ENCODE peak calls at places on chromosomes 7 and 10, in ten cellular contexts. M, J, C, I, R, F, Y, A, X and U are unnamed samples.

GRCh38 chr10:61992683-61993629 is 91.5 kb downstream of the ARID5B start:
- DNase-seq in M (peak), J (no peak), C (no peak), I (no peak), R (peak), F (peak), Y (peak), A (peak), X (peak), U (peak)

GRCh38 chr7:121547341-121548092 is 151.4 kb upstream of the FAM3C start:
- DNase-seq in M (no peak), J (no peak), C (no peak), I (no peak), R (no peak), F (peak), Y (no peak), A (peak), X (peak), U (no peak)

GRCh38 chr7:94182066-94182465 is 177.9 kb upstream of the BET1 start:
- DNase-seq in M (no peak), J (peak), C (no peak), I (no peak), R (no peak), F (peak), Y (no peak), A (no peak), X (peak), U (no peak)

GRCh38 chr10:70752571-70752970 is 32.6 kb downstream of the TBATA start:
- DNase-seq in M (no peak), J (no peak), C (no peak), I (no peak), R (no peak), F (no peak), Y (no peak), A (no peak), X (no peak), U (no peak)

GRCh38 chr10:5811387-5811821 is 1.8 kb downstream of the GDI2 start:
- DNase-seq in M (no peak), J (no peak), C (no peak), I (peak), R (no peak), F (peak), Y (no peak), A (no peak), X (peak), U (no peak)

GRCh38 chr7:30977896-30978564 is 14.3 kb downstream of the GHRHR start:
- DNase-seq in M (no peak), J (no peak), C (no peak), I (peak), R (peak), F (no peak), Y (no peak), A (no peak), X (peak), U (no peak)

GRCh38 chr7:101936223-101936611 is 118.8 kb downstream of the CUX1 start:
- DNase-seq in M (no peak), J (no peak), C (no peak), I (no peak), R (no peak), F (no peak), Y (no peak), A (no peak), X (no peak), U (no peak)

GRCh38 chr10:24437302-24437701 is 228.4 kb downstream of the KIAA1217 start:
- DNase-seq in M (no peak), J (no peak), C (no peak), I (no peak), R (no peak), F (no peak), Y (no peak), A (no peak), X (no peak), U (no peak)

GRCh38 chr7:35280854-35281253 is 27.0 kb upstream of the TBX20 start:
- DNase-seq in M (no peak), J (no peak), C (no peak), I (no peak), R (no peak), F (no peak), Y (no peak), A (no peak), X (no peak), U (no peak)

GRCh38 chr7:138814806-138815332 is 16.9 kb upstream of the ATP6V0A4 start:
- DNase-seq in M (no peak), J (no peak), C (no peak), I (no peak), R (no peak), F (no peak), Y (no peak), A (no peak), X (no peak), U (no peak)

GRCh38 chr7:106618480-106618879 is 42.5 kb downstream of the CCDC71L start:
- DNase-seq in M (no peak), J (no peak), C (no peak), I (no peak), R (no peak), F (peak), Y (no peak), A (no peak), X (peak), U (no peak)

GRCh38 chr10:75140246-75140645 is 28.8 kb downstream of the SAMD8 start:
- DNase-seq in M (no peak), J (no peak), C (no peak), I (no peak), R (no peak), F (no peak), Y (no peak), A (no peak), X (no peak), U (no peak)

GRCh38 chr10:103758294-103758681 is 97.1 kb downstream of the SH3PXD2A start:
- DNase-seq in M (no peak), J (no peak), C (no peak), I (no peak), R (no peak), F (peak), Y (no peak), A (no peak), X (peak), U (no peak)

GRCh38 chr10:112687647-112688046 is 240.6 kb downstream of the VTI1A start:
- DNase-seq in M (no peak), J (no peak), C (no peak), I (no peak), R (no peak), F (peak), Y (no peak), A (no peak), X (peak), U (no peak)

GRCh38 chr7:151665363-151665762 is 145.7 kb upstream of the RHEB start:
- DNase-seq in M (no peak), J (no peak), C (no peak), I (no peak), R (peak), F (peak), Y (no peak), A (no peak), X (peak), U (no peak)

GRCh38 chr7:145732521-145732920 is 384.1 kb upstream of the CNTNAP2 start:
- DNase-seq in M (no peak), J (no peak), C (no peak), I (no peak), R (no peak), F (no peak), Y (no peak), A (no peak), X (no peak), U (no peak)

GRCh38 chr7:81111358-81111757 is 192.5 kb upstream of the SEMA3C start:
- DNase-seq in M (no peak), J (peak), C (no peak), I (no peak), R (peak), F (peak), Y (no peak), A (no peak), X (peak), U (no peak)

GRCh38 chr10:24360286-24361127 is 151.6 kb downstream of the KIAA1217 start:
- DNase-seq in M (peak), J (no peak), C (peak), I (no peak), R (peak), F (peak), Y (no peak), A (no peak), X (peak), U (no peak)

GRCh38 chr10:7968510-7968909 is 86.0 kb upstream of the GATA3 start:
- DNase-seq in M (no peak), J (no peak), C (no peak), I (no peak), R (no peak), F (no peak), Y (no peak), A (no peak), X (no peak), U (no peak)

GRCh38 chr7:136171233-136171632 is 194.1 kb upstream of the MTPN start:
- DNase-seq in M (no peak), J (no peak), C (no peak), I (no peak), R (no peak), F (no peak), Y (no peak), A (no peak), X (no peak), U (no peak)

GRCh38 chr7:51101111-51101757 is 215.4 kb downstream of the COBL start:
- DNase-seq in M (no peak), J (no peak), C (no peak), I (no peak), R (no peak), F (no peak), Y (no peak), A (no peak), X (no peak), U (no peak)

GRCh38 chr7:105978974-105979373 is 15.9 kb downstream of the CDHR3 start:
- DNase-seq in M (no peak), J (no peak), C (no peak), I (no peak), R (no peak), F (no peak), Y (no peak), A (no peak), X (no peak), U (no peak)

GRCh38 chr10:96814264-96814663 is 17.8 kb upstream of the LCOR start:
- DNase-seq in M (no peak), J (peak), C (no peak), I (no peak), R (no peak), F (peak), Y (no peak), A (no peak), X (peak), U (no peak)

GRCh38 chr10:90458571-90458970 is 399.3 kb downstream of the HTR7 start:
- DNase-seq in M (no peak), J (no peak), C (no peak), I (no peak), R (no peak), F (no peak), Y (no peak), A (no peak), X (no peak), U (no peak)

GRCh38 chr7:47488969-47489342 is 93.0 kb downstream of the TNS3 start:
- DNase-seq in M (no peak), J (no peak), C (no peak), I (no peak), R (no peak), F (no peak), Y (no peak), A (no peak), X (no peak), U (no peak)

GRCh38 chr7:82566752-82567151 is 123.2 kb upstream of the CACNA2D1 start:
- DNase-seq in M (no peak), J (no peak), C (no peak), I (no peak), R (no peak), F (no peak), Y (no peak), A (no peak), X (no peak), U (no peak)

GRCh38 chr10:132559538-132559937 is 22.0 kb downstream of the INPP5A start:
- DNase-seq in M (no peak), J (no peak), C (no peak), I (no peak), R (no peak), F (no peak), Y (no peak), A (peak), X (no peak), U (no peak)

GRCh38 chr10:31353574-31353973 is 34.6 kb downstream of the ZEB1 start:
- DNase-seq in M (peak), J (peak), C (no peak), I (no peak), R (no peak), F (peak), Y (no peak), A (peak), X (peak), U (no peak)

GRCh38 chr7:92158660-92159575 is 20.0 kb downstream of the LRRD1 start:
- DNase-seq in M (no peak), J (no peak), C (no peak), I (no peak), R (no peak), F (peak), Y (no peak), A (no peak), X (peak), U (no peak)

GRCh38 chr10:33666686-33667480 is 332.4 kb upstream of the NRP1 start:
- DNase-seq in M (no peak), J (no peak), C (no peak), I (no peak), R (no peak), F (peak), Y (no peak), A (no peak), X (no peak), U (no peak)

GRCh38 chr7:6162650-6163366 is 109.6 kb downstream of the CYTH3 start:
- DNase-seq in M (no peak), J (no peak), C (no peak), I (no peak), R (no peak), F (no peak), Y (no peak), A (no peak), X (no peak), U (no peak)